ENCODE peak calls at places on chromosomes 5 and 9, in five cellular contexts. W is H1, S is GM12878, F is HepG2, O is K562. E is an unnamed sample.

GRCh38 chr5:36900279-36900678 is 23.7 kb downstream of the NIPBL start:
- DNase-seq in W (no peak), F (no peak), O (no peak), S (no peak), E (no peak)

GRCh38 chr5:17282283-17283120 is 65.1 kb downstream of the BASP1 start:
- DNase-seq in O (no peak), F (no peak), S (peak), W (no peak), E (no peak)

GRCh38 chr9:115524467-115525059 is 406.6 kb upstream of the TNC start:
- DNase-seq in O (peak), S (no peak), W (no peak), F (peak), E (peak)

GRCh38 chr5:164053123-164053522 is 547.7 kb downstream of the MAT2B start:
- DNase-seq in O (no peak), F (no peak), S (no peak), W (no peak), E (no peak)

GRCh38 chr9:77087506-77087905 is 68.1 kb downstream of the FOXB2 start:
- DNase-seq in S (no peak), W (no peak), O (no peak), F (no peak), E (no peak)

GRCh38 chr5:34709861-34710673 is 53.9 kb downstream of the RAI14 start:
- DNase-seq in O (no peak), W (no peak), S (no peak), F (peak), E (no peak)

GRCh38 chr5:128199104-128199503 is 115.5 kb downstream of the SLC12A2 start:
- DNase-seq in W (no peak), F (no peak), S (no peak), O (peak), E (no peak)

GRCh38 chr5:150484964-150485769 is 22.8 kb upstream of the NDST1 start:
- DNase-seq in F (peak), S (no peak), W (no peak), O (no peak), E (no peak)

GRCh38 chr5:96936431-96937221 is 746 bp downstream of the LNPEP start:
- DNase-seq in F (peak), S (no peak), W (peak), O (peak), E (peak)

GRCh38 chr9:101381118-101381517 is 3.7 kb downstream of the BAAT start:
- DNase-seq in W (no peak), O (no peak), F (no peak), S (no peak), E (no peak)

GRCh38 chr9:126975327-126976059 is 60.9 kb downstream of the RALGPS1 start:
- DNase-seq in F (no peak), W (no peak), O (no peak), S (no peak), E (no peak)

GRCh38 chr5:140554454-140554853 is 2.8 kb downstream of the SRA1 start:
- DNase-seq in F (no peak), O (peak), S (no peak), W (no peak), E (no peak)

GRCh38 chr5:40221796-40222195 is 457.9 kb upstream of the PTGER4 start:
- DNase-seq in O (no peak), F (no peak), W (no peak), S (no peak), E (no peak)

GRCh38 chr5:132813599-132814440 is 718 bp downstream of the SOWAHA start:
- DNase-seq in O (no peak), S (no peak), W (peak), F (no peak), E (peak)

GRCh38 chr9:99966720-99967119 is 60.3 kb downstream of the STX17 start:
- DNase-seq in O (no peak), F (peak), S (no peak), W (no peak), E (peak)

GRCh38 chr5:168288349-168289245 is 2.8 kb upstream of the WWC1 start:
- DNase-seq in O (no peak), F (peak), W (no peak), S (no peak), E (peak)

GRCh38 chr9:8514760-8515159 is 715.2 kb upstream of the DMAC1 start:
- DNase-seq in O (no peak), W (no peak), F (no peak), S (no peak), E (no peak)

GRCh38 chr9:129383415-129384088 is 205.5 kb upstream of the IER5L start:
- DNase-seq in S (peak), W (no peak), O (no peak), F (no peak), E (no peak)

GRCh38 chr5:10420468-10420867 is 21.2 kb upstream of the ROPN1L start:
- DNase-seq in O (no peak), F (no peak), S (no peak), W (no peak), E (no peak)

GRCh38 chr5:139486201-139486600 is 3.6 kb upstream of the STING1 start:
- DNase-seq in S (no peak), F (no peak), W (peak), O (no peak), E (no peak)

GRCh38 chr5:124746252-124746915 is at the start of gene ZNF608:
- DNase-seq in W (peak), S (no peak), O (no peak), F (peak), E (peak)
- TF ChIP-seq KDM1A in W (no peak), S (no peak), O (no peak), F (no peak), E (no peak)

GRCh38 chr9:109314011-109314531 is 6.8 kb downstream of the EPB41L4B start:
- DNase-seq in F (peak), S (no peak), O (no peak), W (no peak), E (no peak)
- TF ChIP-seq KDM1A in F (no peak), S (no peak), O (no peak), W (no peak), E (no peak)

GRCh38 chr5:122751293-122751753 is 23.6 kb upstream of the SNX2 start:
- DNase-seq in W (peak), O (no peak), S (no peak), F (no peak), E (peak)
- TF ChIP-seq KDM1A in W (no peak), O (no peak), S (no peak), F (no peak), E (no peak)

DNA sequence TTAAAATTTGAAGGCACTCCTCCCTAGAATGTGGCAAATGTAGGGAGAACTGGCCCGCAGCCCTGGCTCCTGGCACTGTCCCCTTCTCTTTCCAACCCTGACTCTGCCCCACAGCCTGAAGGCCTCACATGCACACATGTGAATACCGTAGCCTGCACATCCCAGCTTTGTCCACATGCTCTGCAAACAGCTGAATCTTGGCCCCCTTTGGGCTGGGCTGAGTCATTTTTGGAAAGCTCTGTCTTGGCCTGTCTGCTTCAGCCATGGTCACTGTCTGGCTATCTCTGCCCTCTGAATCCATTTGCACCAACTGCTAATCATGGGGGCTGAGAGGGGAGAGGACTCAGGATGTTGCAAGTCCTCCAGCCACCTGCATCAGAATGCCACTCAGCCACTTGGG is 22.1 kb upstream of the GALNT10 start:
- DNase-seq in S (no peak), O (no peak), W (no peak), F (no peak), E (no peak)
- TF ChIP-seq KDM1A in S (no peak), O (no peak), W (no peak), F (no peak), E (no peak)

DNA sequence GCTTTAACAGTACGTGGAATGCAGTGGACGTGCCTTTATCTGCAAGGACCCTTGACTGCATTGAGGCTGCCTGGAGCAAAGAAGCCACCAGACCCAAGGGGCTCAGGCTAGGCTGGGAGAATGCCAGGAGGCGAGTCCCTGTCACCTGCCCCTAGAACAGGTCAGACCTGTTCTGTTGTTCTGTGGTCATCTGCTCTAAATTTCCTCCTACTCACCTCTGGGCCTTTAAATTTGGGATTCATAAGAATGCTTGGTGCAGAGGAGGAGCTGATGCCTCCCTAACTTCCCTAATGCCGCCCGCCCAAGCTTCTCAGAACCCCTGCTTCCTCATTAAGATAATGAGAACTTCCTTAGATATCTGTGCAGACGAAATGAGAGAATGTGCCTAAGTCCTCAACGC is 32.0 kb downstream of the DAPK1 start:
- DNase-seq in W (no peak), S (no peak), F (no peak), O (no peak), E (no peak)
- TF ChIP-seq KDM1A in W (no peak), S (no peak), F (no peak), O (no peak), E (no peak)

GRCh38 chr5:112179290-112179689 is 239.8 kb downstream of the EPB41L4A start:
- DNase-seq in O (no peak), W (no peak), F (no peak), S (no peak), E (no peak)

GRCh38 chr5:112174959-112175594 is 244.0 kb downstream of the EPB41L4A start:
- DNase-seq in S (no peak), O (peak), F (peak), W (no peak), E (peak)
- TF ChIP-seq KDM1A in S (no peak), O (no peak), F (no peak), W (no peak), E (no peak)

GRCh38 chr9:135302329-135303279 is 177.0 kb upstream of the PPP1R26 start:
- DNase-seq in S (no peak), O (no peak), F (no peak), W (peak), E (no peak)

GRCh38 chr9:135299651-135300345 is 179.8 kb upstream of the PPP1R26 start:
- DNase-seq in O (no peak), S (no peak), W (peak), F (no peak), E (no peak)

GRCh38 chr9:135299239-135299590 is 180.4 kb upstream of the PPP1R26 start:
- DNase-seq in O (no peak), W (peak), F (no peak), S (no peak), E (no peak)

GRCh38 chr9:135301271-135302263 is 178.0 kb upstream of the PPP1R26 start:
- DNase-seq in F (no peak), O (no peak), W (peak), S (no peak), E (no peak)

GRCh38 chr9:135300346-135301141 is 179.0 kb upstream of the PPP1R26 start:
- DNase-seq in F (no peak), W (peak), S (no peak), O (no peak), E (no peak)
- TF ChIP-seq KDM1A in F (no peak), W (no peak), S (no peak), O (no peak), E (no peak)

GRCh38 chr5:156559955-156560354 is 233.0 kb downstream of the SGCD start:
- DNase-seq in S (no peak), W (no peak), F (no peak), O (no peak), E (no peak)
- TF ChIP-seq KDM1A in S (no peak), W (no peak), F (no peak), O (no peak), E (no peak)